ENCODE peak calls at places on chromosomes 16 and 17, in four cellular contexts. C is AML-193; Y is AG09309; H is stimulated activated CD8-positive, alpha-beta memory T cell treated with anti-CD3 and anti-CD28 coated beads, Interleukin-12 subunit alpha, Interleukin-12 subunit beta, amount 100 ng/mL, for 4 hours. V is an unnamed sample.

GRCh38 chr17:81399481-81400153 is 4.4 kb downstream of the BAHCC1 start:
- DNase-seq in C (no peak), Y (no peak), H (no peak), V (no peak)

GRCh38 chr17:83133302-83134121 is 54.1 kb downstream of the METRNL start:
- DNase-seq in Y (no peak), C (no peak), H (no peak), V (no peak)

GRCh38 chr17:49521521-49522185 is 26.6 kb downstream of the NGFR start:
- DNase-seq in H (no peak), Y (no peak), C (no peak), V (no peak)

GRCh38 chr16:10210979-10211378 is 28.8 kb upstream of the GRIN2A start:
- DNase-seq in H (no peak), Y (no peak), C (no peak), V (no peak)

GRCh38 chr17:83071966-83072562 is 7.3 kb upstream of the METRNL start:
- DNase-seq in C (peak), H (no peak), Y (no peak), V (no peak)

GRCh38 chr16:8712589-8713361 is 38.4 kb downstream of the ABAT start:
- DNase-seq in Y (no peak), H (no peak), C (no peak), V (no peak)

GRCh38 chr17:81411305-81411704 is 16.0 kb downstream of the BAHCC1 start:
- DNase-seq in C (no peak), Y (no peak), H (no peak), V (no peak)

GRCh38 chr16:80081851-80082250 is 458.9 kb upstream of the DYNLRB2 start:
- DNase-seq in C (no peak), H (no peak), Y (no peak), V (no peak)

GRCh38 chr17:55720917-55721836 is 1.5 kb downstream of the TMEM100 start:
- DNase-seq in C (no peak), H (no peak), Y (no peak), V (no peak)

GRCh38 chr16:546909-547770 is 13.1 kb upstream of the PRR35 start:
- DNase-seq in Y (no peak), H (no peak), C (no peak), V (peak)

GRCh38 chr16:57502048-57502775 is 15.9 kb upstream of the DOK4 start:
- DNase-seq in H (no peak), C (no peak), Y (no peak), V (no peak)

GRCh38 chr17:60604686-60605334 is 4.8 kb downstream of the PPM1D start:
- DNase-seq in C (no peak), H (no peak), Y (peak), V (peak)

GRCh38 chr17:10251212-10251948 is 53.0 kb upstream of the GAS7 start:
- DNase-seq in C (no peak), Y (no peak), H (no peak), V (no peak)

V was measured in T1000.